ENCODE peak calls at places on chromosome 10, in five cellular contexts. K, G, J, C and F are unnamed samples.

GRCh38 chr10:112927980-112928379 is 22.1 kb upstream of the TCF7L2 start:
- DNase-seq in K (no peak), C (no peak), J (no peak), G (no peak), F (no peak)

GRCh38 chr10:71693377-71693776 is 26.2 kb downstream of the C10orf105 start:
- DNase-seq in C (peak), J (no peak), G (no peak), K (no peak), F (no peak)

GRCh38 chr10:94546058-94546595 is 539 bp downstream of the HELLS start:
- DNase-seq in K (no peak), J (no peak), C (peak), G (peak), F (no peak)

GRCh38 chr10:104334561-104334960 is 3.7 kb downstream of the ITPRIP start:
- DNase-seq in G (no peak), C (no peak), J (no peak), K (no peak), F (peak)

GRCh38 chr10:98332623-98333269 is 64.8 kb upstream of the LOXL4 start:
- DNase-seq in C (peak), K (no peak), J (no peak), G (no peak), F (no peak)

GRCh38 chr10:17616403-17617030 is 657 bp downstream of the HACD1 start:
- DNase-seq in C (peak), J (peak), G (peak), K (peak), F (peak)

GRCh38 chr10:454860-455259 is 234.6 kb downstream of the DIP2C start:
- DNase-seq in K (peak), C (peak), G (no peak), J (no peak), F (no peak)

GRCh38 chr10:120423350-120424197 is 33.5 kb upstream of the PLPP4 start:
- DNase-seq in C (peak), J (no peak), K (peak), G (peak), F (no peak)

GRCh38 chr10:109454691-109455090 is 468.6 kb downstream of the XPNPEP1 start:
- DNase-seq in J (no peak), G (no peak), K (no peak), C (peak), F (no peak)

GRCh38 chr10:36591436-36591835 is 534.0 kb upstream of the ANKRD30A start:
- DNase-seq in G (no peak), C (no peak), K (no peak), J (no peak), F (no peak)

GRCh38 chr10:88979153-88979562 is 11.4 kb upstream of the FAS start:
- DNase-seq in C (no peak), J (no peak), K (peak), G (peak), F (no peak)

GRCh38 chr10:44395396-44395795 is 10.5 kb upstream of the CXCL12 start:
- DNase-seq in K (no peak), G (no peak), J (no peak), C (no peak), F (no peak)

GRCh38 chr10:36446873-36447272 is 678.5 kb upstream of the ANKRD30A start:
- DNase-seq in G (no peak), C (no peak), K (no peak), J (no peak), F (peak)

GRCh38 chr10:125850766-125851731 is 27.7 kb downstream of the BCCIP start:
- DNase-seq in G (no peak), K (no peak), C (no peak), J (no peak), F (no peak)

GRCh38 chr10:103731609-103732270 is 123.6 kb downstream of the SH3PXD2A start:
- DNase-seq in G (no peak), K (no peak), J (no peak), C (peak), F (no peak)

GRCh38 chr10:118800920-118801319 is 46.1 kb upstream of the CACUL1 start:
- DNase-seq in J (no peak), K (no peak), C (peak), G (peak), F (no peak)

GRCh38 chr10:23804125-23804524 is 365.2 kb downstream of the OTUD1 start:
- DNase-seq in K (no peak), G (no peak), C (no peak), J (no peak), F (no peak)

GRCh38 chr10:126226205-126226604 is 162.1 kb downstream of the ADAM12 start:
- DNase-seq in K (no peak), J (no peak), C (no peak), G (no peak), F (no peak)

GRCh38 chr10:71213127-71213616 is 802 bp downstream of the UNC5B start:
- DNase-seq in C (peak), G (no peak), K (peak), J (peak), F (peak)

GRCh38 chr10:101694674-101695403 is at the start of gene FBXW4:
- DNase-seq in C (peak), J (peak), G (peak), K (no peak), F (no peak)

GRCh38 chr10:132419631-132420468 is 22.9 kb downstream of the PWWP2B start:
- DNase-seq in C (no peak), K (no peak), G (no peak), J (no peak), F (no peak)

GRCh38 chr10:124285587-124286527 is 132.9 kb downstream of the OAT start:
- DNase-seq in G (peak), C (no peak), K (no peak), J (no peak), F (no peak)

GRCh38 chr10:31896972-31897384 is 31.7 kb downstream of the ARHGAP12 start:
- DNase-seq in G (no peak), J (no peak), C (peak), K (peak), F (no peak)

GRCh38 chr10:110416776-110417732 is 80.7 kb upstream of the DUSP5 start:
- DNase-seq in J (peak), C (peak), K (no peak), G (no peak), F (no peak)